ENCODE peak calls at places on chromosomes 4 and X, in nine cellular contexts. One of them, this sample, is unnamed.

GRCh38 chr4:15976456-15977096 is 13.6 kb upstream of the FGFBP2 start:
- DNase-seq in amniotic epithelial cell: no peak
- DNase-seq in thoracic aorta: no peak
- DNase-seq in foreskin fibroblast: no peak
- DNase-seq in C1 segment of cervical spinal cord: no peak
- DNase-seq in naive thymus-derived CD8-positive, alpha-beta T cell: no peak
- DNase-seq in neural crest cell: no peak
- DNase-seq in GM13977: no peak
- DNase-seq in ACHN: no peak
- DNase-seq in this sample: no peak

GRCh38 chr4:56684320-56684719 is 3.2 kb upstream of the HOPX start:
- DNase-seq in C1 segment of cervical spinal cord: no peak
- DNase-seq in foreskin fibroblast: peak
- DNase-seq in thoracic aorta: no peak
- DNase-seq in amniotic epithelial cell: peak
- DNase-seq in ACHN: no peak
- DNase-seq in naive thymus-derived CD8-positive, alpha-beta T cell: no peak
- DNase-seq in GM13977: no peak
- DNase-seq in neural crest cell: no peak
- DNase-seq in this sample: no peak

GRCh38 chr4:71050809-71051208 is 57.4 kb downstream of the DCK start:
- DNase-seq in ACHN: no peak
- DNase-seq in C1 segment of cervical spinal cord: no peak
- DNase-seq in naive thymus-derived CD8-positive, alpha-beta T cell: no peak
- DNase-seq in neural crest cell: no peak
- DNase-seq in amniotic epithelial cell: peak
- DNase-seq in foreskin fibroblast: no peak
- DNase-seq in GM13977: no peak
- DNase-seq in thoracic aorta: no peak
- DNase-seq in this sample: no peak

GRCh38 chr4:163505374-163505773 is 10.9 kb downstream of the TMA16 start:
- DNase-seq in thoracic aorta: no peak
- DNase-seq in C1 segment of cervical spinal cord: no peak
- DNase-seq in naive thymus-derived CD8-positive, alpha-beta T cell: no peak
- DNase-seq in foreskin fibroblast: no peak
- DNase-seq in ACHN: no peak
- DNase-seq in GM13977: no peak
- DNase-seq in neural crest cell: no peak
- DNase-seq in amniotic epithelial cell: peak
- DNase-seq in this sample: no peak

GRCh38 chr4:21304061-21304541 is 603.8 kb downstream of the PACRGL start:
- DNase-seq in neural crest cell: peak
- DNase-seq in foreskin fibroblast: no peak
- DNase-seq in naive thymus-derived CD8-positive, alpha-beta T cell: no peak
- DNase-seq in ACHN: no peak
- DNase-seq in amniotic epithelial cell: no peak
- DNase-seq in GM13977: no peak
- DNase-seq in C1 segment of cervical spinal cord: no peak
- DNase-seq in thoracic aorta: no peak
- DNase-seq in this sample: no peak

GRCh38 chr4:3436798-3437581 is 4.8 kb upstream of the HGFAC start:
- DNase-seq in amniotic epithelial cell: peak
- DNase-seq in neural crest cell: no peak
- DNase-seq in foreskin fibroblast: peak
- DNase-seq in GM13977: no peak
- DNase-seq in C1 segment of cervical spinal cord: no peak
- DNase-seq in ACHN: peak
- DNase-seq in thoracic aorta: no peak
- DNase-seq in naive thymus-derived CD8-positive, alpha-beta T cell: no peak
- DNase-seq in this sample: peak

GRCh38 chrX:47568656-47569295 is 7.8 kb downstream of the ARAF start:
- DNase-seq in neural crest cell: peak
- DNase-seq in foreskin fibroblast: no peak
- DNase-seq in thoracic aorta: no peak
- DNase-seq in ACHN: peak
- DNase-seq in GM13977: no peak
- DNase-seq in C1 segment of cervical spinal cord: no peak
- DNase-seq in naive thymus-derived CD8-positive, alpha-beta T cell: peak
- DNase-seq in amniotic epithelial cell: no peak
- DNase-seq in this sample: no peak

GRCh38 chr4:150010525-150011126 is 67.6 kb upstream of the DCLK2 start:
- DNase-seq in foreskin fibroblast: peak
- DNase-seq in C1 segment of cervical spinal cord: no peak
- DNase-seq in naive thymus-derived CD8-positive, alpha-beta T cell: no peak
- DNase-seq in amniotic epithelial cell: peak
- DNase-seq in ACHN: peak
- DNase-seq in GM13977: peak
- DNase-seq in neural crest cell: peak
- DNase-seq in thoracic aorta: peak
- DNase-seq in this sample: peak